ENCODE peak calls at places on chromosomes 6 and 20, in six cellular contexts. A is colonic mucosa, D is brain microvascular endothelial cell, E is RWPE1, Y is WTC11, V is spleen. H is an unnamed sample.

GRCh38 chr6:157724960-157725741 is 97.9 kb upstream of the SNX9 start:
- DNase-seq in A (no peak), V (no peak), Y (no peak), E (no peak), D (no peak), H (no peak)

GRCh38 chr6:116144590-116144989 is 18.7 kb upstream of the COL10A1 start:
- DNase-seq in A (no peak), Y (no peak), D (peak; percentile 87), E (peak; percentile 13), V (no peak), H (no peak)

GRCh38 chr6:78835817-78836216 is 31.5 kb upstream of the IRAK1BP1 start:
- DNase-seq in D (no peak), E (peak; percentile 20), V (no peak), Y (no peak), A (no peak), H (no peak)

GRCh38 chr6:72422126-72422680 is 199.7 kb upstream of the KCNQ5 start:
- DNase-seq in Y (no peak), D (no peak), A (no peak), E (no peak), V (no peak), H (no peak)

GRCh38 chr20:59134182-59134581 is 29.4 kb upstream of the ZNF831 start:
- DNase-seq in V (no peak), Y (no peak), A (no peak), D (no peak), E (no peak), H (no peak)

GRCh38 chr6:99026135-99026534 is 78.4 kb upstream of the FBXL4 start:
- DNase-seq in Y (no peak), A (no peak), E (no peak), V (no peak), D (no peak), H (no peak)

GRCh38 chr20:16378122-16378521 is 195.1 kb downstream of the KIF16B start:
- DNase-seq in V (no peak), D (no peak), E (no peak), A (no peak), Y (no peak), H (no peak)

GRCh38 chr20:59455392-59456341 is 148.7 kb upstream of the PHACTR3 start:
- DNase-seq in A (peak; percentile 23), D (no peak), V (peak; percentile 47), Y (no peak), E (peak; percentile 64), H (peak; percentile 47)

GRCh38 chr6:89536230-89536629 is 102.3 kb downstream of the LYRM2 start:
- DNase-seq in E (no peak), D (no peak), V (no peak), A (no peak), Y (peak; percentile 18), H (no peak)

GRCh38 chr20:15902493-15902892 is 670.8 kb downstream of the KIF16B start:
- DNase-seq in Y (peak; percentile 65), D (peak; percentile 5), A (no peak), V (no peak), E (no peak), H (peak; percentile 33)

GRCh38 chr6:106488494-106489369 is 128.2 kb downstream of the CRYBG1 start:
- DNase-seq in Y (no peak), D (peak; percentile 68), V (no peak), A (no peak), E (no peak), H (no peak)

GRCh38 chr20:3686867-3687321 is 5.1 kb upstream of the ADAM33 start:
- DNase-seq in A (peak; percentile 74), V (no peak), E (peak; percentile 63), Y (no peak), D (peak; percentile 56), H (no peak)

GRCh38 chr20:59037386-59037785 is 5.2 kb downstream of the PRELID3B start:
- DNase-seq in A (no peak), D (no peak), V (no peak), E (no peak), Y (no peak), H (no peak)

GRCh38 chr6:35737413-35738211 is 780 bp downstream of the ARMC12 start:
- DNase-seq in Y (no peak), D (peak; percentile 62), V (peak; percentile 73), A (peak; percentile 24), E (peak; percentile 72), H (no peak)

GRCh38 chr6:106757267-106757666 is 127.9 kb downstream of the QRSL1 start:
- DNase-seq in E (no peak), V (no peak), A (no peak), Y (no peak), D (no peak), H (no peak)

GRCh38 chr6:18281564-18281963 is 17.2 kb upstream of the DEK start:
- DNase-seq in D (no peak), V (no peak), E (no peak), Y (no peak), A (no peak), H (no peak)

GRCh38 chr6:150420428-150420827 is 51.6 kb downstream of the IYD start:
- DNase-seq in D (no peak), Y (no peak), A (no peak), E (no peak), V (no peak), H (no peak)

GRCh38 chr6:83185096-83185495 is 8.0 kb downstream of the PGM3 start:
- DNase-seq in Y (no peak), E (no peak), D (no peak), V (no peak), A (no peak), H (no peak)

GRCh38 chr6:106727480-106728153 is 98.2 kb downstream of the QRSL1 start:
- DNase-seq in D (no peak), Y (no peak), A (peak; percentile 12), V (no peak), E (no peak), H (no peak)

GRCh38 chr6:165886169-165886568 is 223.1 kb upstream of the PDE10A start:
- DNase-seq in A (no peak), V (no peak), E (no peak), D (no peak), Y (no peak), H (no peak)

GRCh38 chr20:24341781-24342180 is 127.6 kb upstream of the SYNDIG1 start:
- DNase-seq in V (no peak), D (no peak), Y (no peak), A (no peak), E (no peak), H (no peak)

GRCh38 chr20:9969626-9970025 is 65.2 kb upstream of the ANKEF1 start:
- DNase-seq in V (no peak), Y (no peak), A (no peak), D (no peak), E (no peak), H (no peak)

GRCh38 chr6:24933868-24934401 is 1.8 kb downstream of the RIPOR2 start:
- DNase-seq in E (peak; percentile 27), A (peak; percentile 39), V (peak; percentile 58), Y (peak; percentile 61), D (no peak), H (peak; percentile 15)

GRCh38 chr6:8243462-8243861 is 141.1 kb upstream of the EEF1E1 start:
- DNase-seq in D (peak; percentile 33), A (no peak), E (no peak), Y (no peak), V (no peak), H (no peak)

DNA sequence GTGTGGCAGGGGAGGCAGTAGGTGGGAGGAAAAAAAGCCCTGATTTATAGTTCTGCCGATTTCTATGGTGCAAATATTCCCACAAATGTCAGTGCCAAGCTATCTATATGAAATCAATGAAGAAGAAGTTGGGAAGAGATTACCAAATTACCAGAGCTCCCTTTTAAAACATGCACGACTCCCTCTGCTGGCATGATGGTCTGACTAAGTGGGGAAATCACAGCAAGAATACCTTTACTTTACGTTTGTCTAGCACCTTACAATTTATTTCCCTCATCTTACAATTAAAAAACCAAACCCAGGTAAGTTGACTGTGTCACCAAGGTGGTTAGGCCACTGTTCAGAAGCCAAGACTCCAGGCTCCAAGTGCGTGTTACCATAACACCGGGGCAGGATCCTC is 55.6 kb downstream of the AGPAT4 start:
- DNase-seq in V (no peak), E (no peak), D (no peak), A (no peak), Y (no peak), H (no peak)
- TF ChIP-seq CTCF in V (no peak), E (no peak), D (peak; percentile 44), A (no peak), Y (no peak), H (no peak)

GRCh38 chr6:50030350-50030749 is 8.6 kb upstream of the DEFB110 start:
- DNase-seq in E (no peak), V (peak; percentile 49), Y (no peak), D (no peak), A (no peak), H (no peak)

GRCh38 chr6:50025258-50025657 is 3.5 kb upstream of the DEFB110 start:
- DNase-seq in E (no peak), Y (no peak), A (no peak), V (no peak), D (no peak), H (no peak)

GRCh38 chr6:50030777-50031562 is 9.2 kb upstream of the DEFB110 start:
- DNase-seq in A (no peak), V (no peak), Y (peak; percentile 67), D (no peak), E (peak; percentile 12), H (peak; percentile 31)
- TF ChIP-seq CTCF in A (no peak), V (no peak), Y (no peak), D (no peak), E (no peak), H (peak; percentile 32)

GRCh38 chr6:122726649-122727048 is 52.9 kb upstream of the FABP7 start:
- DNase-seq in D (peak; percentile 18), A (no peak), V (no peak), Y (peak; percentile 18), E (no peak), H (peak; percentile 10)
- TF ChIP-seq CTCF in D (peak; percentile 79), A (peak; percentile 21), V (no peak), Y (peak; percentile 46), E (no peak), H (peak; percentile 43)

GRCh38 chr6:159168536-159169192 is 536 bp upstream of the FNDC1 start:
- DNase-seq in D (peak; percentile 23), A (peak; percentile 19), V (no peak), E (no peak), Y (peak; percentile 79), H (peak; percentile 73)
- TF ChIP-seq CTCF in D (peak; percentile 67), A (no peak), V (no peak), E (no peak), Y (peak; percentile 32), H (peak; percentile 27)

GRCh38 chr20:63546686-63547483 is 664 bp downstream of the SRMS start:
- DNase-seq in V (no peak), D (no peak), A (no peak), Y (no peak), E (no peak), H (no peak)
- TF ChIP-seq CTCF in V (no peak), D (no peak), A (no peak), Y (no peak), E (no peak), H (no peak)